ENCODE peak calls at places on chromosomes 12 and 14, in nine cellular contexts. T, D, A, W, V, E, J, Z and B are unnamed samples.

GRCh38 chr14:37384870-37385596 is 187.3 kb downstream of the MIPOL1 start:
- DNase-seq in T (no peak), V (no peak), E (no peak), Z (no peak), W (no peak), A (no peak), D (peak), J (no peak), B (no peak)

GRCh38 chr14:61297581-61297980 is 16.4 kb upstream of the TMEM30B start:
- DNase-seq in Z (no peak), D (no peak), E (no peak), T (no peak), J (no peak), W (no peak), V (no peak), A (no peak), B (no peak)

GRCh38 chr14:103281496-103282231 is 52.4 kb upstream of the EIF5 start:
- DNase-seq in E (peak), A (no peak), T (no peak), D (no peak), Z (no peak), J (no peak), W (no peak), V (peak), B (no peak)

GRCh38 chr14:61512026-61512425 is 183.3 kb upstream of the HIF1A start:
- DNase-seq in Z (no peak), D (no peak), W (no peak), J (peak), T (no peak), E (no peak), V (peak), A (no peak), B (no peak)

GRCh38 chr12:31582155-31582554 is 8.8 kb downstream of the DENND5B start:
- DNase-seq in V (no peak), Z (no peak), A (no peak), T (no peak), J (no peak), D (no peak), W (no peak), E (no peak), B (no peak)

GRCh38 chr12:92778525-92778924 is 75.7 kb downstream of the PLEKHG7 start:
- DNase-seq in T (no peak), J (no peak), W (no peak), Z (no peak), V (no peak), A (no peak), D (no peak), E (no peak), B (no peak)

GRCh38 chr12:4567073-4567881 is 5.3 kb downstream of the DYRK4 start:
- DNase-seq in T (no peak), V (no peak), E (no peak), J (peak), A (no peak), W (no peak), D (no peak), Z (no peak), B (no peak)

GRCh38 chr12:123983822-123984485 is 10.9 kb downstream of the ZNF664 start:
- DNase-seq in Z (no peak), V (peak), A (peak), T (no peak), E (peak), J (peak), D (peak), W (no peak), B (no peak)

GRCh38 chr12:10242539-10242938 is 29.9 kb downstream of the GABARAPL1 start:
- DNase-seq in Z (no peak), D (no peak), V (no peak), A (no peak), W (no peak), T (no peak), E (no peak), J (no peak), B (no peak)

GRCh38 chr14:62084020-62084419 is 321.8 kb downstream of the SNAPC1 start:
- DNase-seq in D (no peak), W (no peak), V (no peak), A (no peak), E (no peak), T (no peak), Z (no peak), J (no peak), B (no peak)

GRCh38 chr12:123995023-123995422 is 22.0 kb downstream of the ZNF664 start:
- DNase-seq in Z (no peak), V (peak), A (peak), E (no peak), D (no peak), J (peak), W (no peak), T (no peak), B (no peak)

GRCh38 chr14:76995279-76996035 is 33.1 kb downstream of the IRF2BPL start:
- DNase-seq in J (no peak), A (no peak), E (peak), V (no peak), D (no peak), Z (no peak), W (no peak), T (no peak), B (no peak)

GRCh38 chr14:61326847-61327246 is 5.5 kb downstream of the PRKCH start:
- DNase-seq in J (no peak), A (no peak), T (no peak), W (no peak), V (peak), Z (peak), D (peak), E (peak), B (no peak)

GRCh38 chr14:70320294-70320693 is 39.2 kb downstream of the COX16 start:
- DNase-seq in V (no peak), A (no peak), Z (no peak), D (no peak), E (no peak), J (no peak), W (no peak), T (no peak), B (no peak)

DNA sequence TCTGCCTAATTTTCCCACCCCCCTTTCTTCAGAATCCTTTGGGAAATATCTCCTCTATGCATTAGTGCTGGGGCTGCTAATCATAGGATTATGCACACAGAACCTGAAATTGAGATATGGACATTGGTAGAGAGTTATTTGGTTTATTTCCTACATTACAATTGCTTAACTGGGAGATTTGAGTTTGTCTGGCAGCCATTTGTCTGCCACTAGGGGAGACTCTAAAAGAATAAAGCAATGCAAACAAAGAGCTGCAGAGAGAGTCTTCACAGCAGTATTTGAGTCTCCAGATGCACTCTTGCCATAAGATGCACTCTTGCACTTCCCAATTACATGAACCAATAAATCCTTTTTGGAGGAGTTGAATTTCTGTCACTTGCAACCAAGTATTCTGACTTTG is 12.0 kb upstream of the PCNX4 start:
- DNase-seq in D (no peak), E (no peak), Z (no peak), V (no peak), A (no peak), T (no peak), J (no peak), W (no peak), B (no peak)
- TF ChIP-seq CTCF in D (no peak), E (no peak), Z (no peak), V (peak), A (peak), T (no peak), J (peak), W (no peak), B (no peak)

DNA sequence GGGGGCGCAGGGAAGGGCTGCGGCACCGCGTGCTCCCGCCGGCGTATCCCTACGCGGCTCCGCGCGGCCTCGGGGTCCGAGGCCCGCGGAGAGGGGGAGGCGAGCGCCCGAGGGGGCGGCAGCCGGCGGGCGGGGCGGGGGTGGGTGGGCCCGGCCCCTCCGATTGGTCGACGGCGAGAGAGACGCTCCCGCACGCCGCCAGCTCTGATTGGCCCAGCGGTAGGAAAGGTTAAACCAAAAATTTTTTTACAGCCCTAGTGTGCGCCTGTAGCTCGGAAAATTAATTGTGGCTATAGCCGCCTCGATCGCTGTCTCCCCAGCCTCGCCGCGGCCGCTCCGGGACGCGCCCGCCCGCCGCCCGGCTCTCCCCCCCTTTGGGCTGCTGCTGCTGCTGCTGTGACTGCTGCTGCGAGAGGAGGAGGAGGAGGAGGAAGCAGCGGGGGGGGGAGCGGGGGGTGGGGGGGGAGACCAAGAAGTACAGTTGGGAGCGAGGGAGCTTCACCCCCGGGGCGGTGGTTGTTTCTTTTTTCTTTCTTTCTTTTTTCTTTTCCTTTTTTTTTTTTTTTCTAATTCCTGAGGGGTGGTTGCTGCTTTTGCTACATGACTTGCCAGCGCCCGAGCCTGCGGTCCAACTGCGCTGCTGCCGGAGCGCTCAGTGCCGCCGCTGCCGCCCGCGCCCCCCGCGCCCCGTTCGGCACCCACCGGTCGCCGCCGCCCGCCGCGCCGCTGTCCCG is at the start of gene FOXG1:
- DNase-seq in W (no peak), V (peak), A (no peak), J (no peak), D (no peak), E (no peak), Z (no peak), T (no peak), B (no peak)
- H3K4me3 ChIP-seq in W (peak), V (peak), A (peak), J (no peak), D (no peak), E (peak), Z (peak), T (no peak), B (peak)

GRCh38 chr12:47902131-47902639 is 2.6 kb downstream of the VDR start:
- DNase-seq in A (no peak), T (no peak), J (no peak), E (no peak), W (no peak), Z (no peak), V (no peak), D (no peak), B (no peak)

GRCh38 chr12:47905313-47905730 is 528 bp upstream of the VDR start:
- DNase-seq in D (peak), A (no peak), V (no peak), T (peak), E (peak), Z (peak), J (no peak), W (no peak), B (peak)

GRCh38 chr12:47903927-47904646 is 707 bp downstream of the VDR start:
- DNase-seq in Z (peak), A (no peak), V (peak), D (peak), E (peak), W (no peak), T (peak), J (no peak), B (peak)

GRCh38 chr12:47903151-47903611 is 1.6 kb downstream of the VDR start:
- DNase-seq in W (no peak), Z (peak), D (no peak), J (no peak), E (peak), T (no peak), A (no peak), V (peak), B (peak)

DNA sequence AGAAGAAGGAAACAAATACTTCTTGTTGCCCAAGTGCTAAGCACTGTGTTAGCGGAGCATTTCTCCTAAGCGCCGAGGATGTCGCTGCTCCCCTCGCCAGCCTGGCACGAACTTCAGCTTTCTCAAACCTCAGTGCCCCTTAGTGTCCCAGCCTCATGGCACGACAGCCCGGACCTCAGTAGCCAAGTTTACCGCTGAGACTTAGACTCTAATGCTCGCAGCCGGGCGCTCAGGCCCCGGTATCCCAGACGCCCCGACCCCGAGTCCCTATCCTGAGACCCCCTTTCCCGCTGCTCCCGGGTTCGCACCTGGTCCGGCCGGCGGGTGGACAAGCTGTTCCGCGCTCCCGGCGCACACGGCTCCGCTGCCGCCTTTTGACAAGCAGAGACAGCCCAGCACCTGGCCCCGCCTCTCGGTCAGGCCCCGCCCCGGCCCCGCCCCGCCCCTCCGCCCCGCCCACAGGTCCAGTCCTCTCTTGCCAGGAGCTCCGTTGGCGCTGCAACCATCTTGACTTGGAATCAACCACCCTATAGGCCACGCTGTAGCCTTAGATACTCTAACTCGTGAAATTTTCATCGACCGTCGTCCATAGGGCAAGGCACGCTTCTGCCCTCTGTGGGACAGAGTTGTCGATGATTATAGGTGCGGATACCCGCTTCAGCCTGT is at the start of gene VDR:
- DNase-seq in T (peak), A (no peak), Z (peak), J (peak), E (peak), V (peak), W (peak), D (peak), B (peak)
- TF ChIP-seq CTCF in T (no peak), A (peak), Z (no peak), J (peak), E (no peak), V (peak), W (no peak), D (no peak), B (peak)

GRCh38 chr14:52269100-52269499 is 1.6 kb downstream of the PTGDR start:
- DNase-seq in A (no peak), Z (no peak), J (no peak), V (no peak), W (no peak), D (no peak), E (no peak), T (no peak), B (no peak)
- H3K4me3 ChIP-seq in A (no peak), Z (peak), J (no peak), V (peak), W (peak), D (no peak), E (peak), T (no peak), B (peak)

DNA sequence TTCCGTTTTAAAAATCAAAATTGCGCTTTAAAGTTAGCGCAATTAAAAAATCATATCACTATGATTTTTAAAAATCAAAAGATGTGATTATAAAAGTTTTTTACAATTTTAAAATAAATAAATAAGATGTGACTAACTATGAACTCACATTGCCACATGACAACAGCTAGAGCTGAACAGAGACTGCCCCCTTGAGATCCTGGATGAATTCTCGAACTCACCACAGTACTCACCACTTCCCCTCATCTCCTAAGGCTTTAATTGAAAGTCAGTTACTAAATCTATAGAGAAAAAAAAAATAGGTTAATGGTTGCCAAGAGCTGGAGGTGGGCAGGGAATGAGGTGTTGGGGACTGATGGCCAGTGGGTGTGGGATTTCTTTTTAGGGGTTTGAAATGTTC is 384.2 kb downstream of the ZFP36L1 start:
- DNase-seq in A (no peak), J (peak), V (peak), E (no peak), Z (no peak), W (no peak), T (no peak), D (no peak), B (no peak)
- TF ChIP-seq CTCF in A (peak), J (peak), V (peak), E (no peak), Z (peak), W (no peak), T (no peak), D (no peak), B (peak)

GRCh38 chr12:1590083-1590979 is 4.0 kb downstream of the FBXL14 start:
- DNase-seq in W (no peak), V (peak), J (no peak), E (no peak), Z (no peak), D (no peak), T (no peak), A (no peak), B (no peak)
- H3K4me3 ChIP-seq in W (peak), V (peak), J (peak), E (peak), Z (peak), D (peak), T (no peak), A (peak), B (peak)

GRCh38 chr12:120116792-120117651 is 469 bp upstream of the RAB35 start:
- DNase-seq in A (peak), Z (peak), J (peak), D (peak), W (peak), T (peak), E (peak), V (peak), B (peak)
- TF ChIP-seq CTCF in A (no peak), Z (no peak), J (no peak), D (no peak), W (no peak), T (no peak), E (no peak), V (no peak), B (no peak)

DNA sequence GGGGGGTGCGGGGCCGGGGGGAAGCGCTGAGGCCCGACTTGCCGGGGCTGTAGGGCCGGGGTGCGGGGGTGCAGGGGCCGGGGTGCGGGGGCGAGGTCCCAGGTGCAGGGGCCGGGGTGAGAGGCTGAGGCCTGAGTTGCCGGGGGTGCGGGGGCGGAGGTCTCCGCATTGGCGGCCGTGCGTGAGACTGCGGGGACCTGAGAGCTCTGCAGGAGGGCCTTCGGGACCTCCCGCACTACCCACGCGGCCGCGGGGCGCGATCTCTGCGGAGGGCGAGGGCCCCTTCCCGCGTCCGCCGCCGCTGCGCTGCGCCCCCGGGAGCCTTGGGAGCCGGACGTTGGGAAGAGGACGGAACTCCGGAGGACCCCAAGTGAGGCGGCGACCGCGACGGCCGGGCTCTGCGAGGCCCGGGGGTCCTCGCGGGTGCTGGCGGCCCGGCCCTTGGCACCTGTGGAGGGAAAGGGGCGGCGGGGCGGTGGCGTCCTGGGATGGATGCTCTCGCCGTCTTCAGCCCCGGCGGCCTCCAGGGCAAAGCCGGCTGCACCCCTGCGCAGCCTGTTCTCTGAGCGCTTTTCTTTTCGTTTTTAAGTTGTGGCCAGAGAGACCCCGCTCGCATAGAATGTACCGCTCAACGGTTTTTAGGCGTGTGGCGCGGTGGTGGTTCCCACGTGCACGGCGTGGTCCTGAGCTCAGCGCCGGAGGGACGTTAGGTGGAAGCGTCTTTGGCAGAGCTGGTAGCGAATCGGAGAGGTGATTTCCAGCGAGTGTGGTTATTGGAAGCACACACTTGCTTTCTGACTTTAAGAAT is 1.3 kb downstream of the PIWIL1 start:
- DNase-seq in D (no peak), Z (no peak), T (no peak), J (no peak), W (no peak), V (no peak), A (no peak), E (no peak), B (no peak)
- H3K4me3 ChIP-seq in D (no peak), Z (no peak), T (no peak), J (no peak), W (no peak), V (no peak), A (no peak), E (no peak), B (no peak)

GRCh38 chr14:105351920-105352871 is 37.6 kb downstream of the PACS2 start:
- DNase-seq in T (peak), J (peak), Z (peak), D (peak), V (peak), E (peak), W (peak), A (peak), B (peak)
- TF ChIP-seq CTCF in T (peak), J (peak), Z (peak), D (peak), V (peak), E (peak), W (peak), A (peak), B (peak)

GRCh38 chr14:89407856-89408255 is 9.2 kb downstream of the FOXN3 start:
- DNase-seq in E (no peak), V (no peak), D (no peak), A (no peak), J (no peak), Z (no peak), W (no peak), T (no peak), B (no peak)

GRCh38 chr14:89408907-89409675 is 7.9 kb downstream of the FOXN3 start:
- DNase-seq in Z (peak), V (no peak), T (no peak), D (no peak), W (no peak), A (no peak), J (no peak), E (no peak), B (no peak)

GRCh38 chr14:89411976-89412375 is 5.1 kb downstream of the FOXN3 start:
- DNase-seq in T (no peak), D (no peak), V (no peak), J (no peak), E (no peak), Z (no peak), A (no peak), W (no peak), B (no peak)

GRCh38 chr14:89406941-89407340 is 10.1 kb downstream of the FOXN3 start:
- DNase-seq in W (no peak), T (no peak), E (no peak), Z (no peak), D (no peak), V (peak), A (no peak), J (no peak), B (no peak)

GRCh38 chr14:89409961-89410360 is 7.1 kb downstream of the FOXN3 start:
- DNase-seq in D (no peak), V (no peak), W (no peak), J (no peak), Z (no peak), E (no peak), A (no peak), T (no peak), B (no peak)
- H3K4me3 ChIP-seq in D (no peak), V (no peak), W (peak), J (peak), Z (peak), E (no peak), A (no peak), T (no peak), B (peak)